ENCODE peak calls at places on chromosomes 7 and 10, in ten cellular contexts. One of them, this sample, is unnamed.

GRCh38 chr10:127919418-127920191 is 12.7 kb downstream of the PTPRE start:
- DNase-seq in right lobe of liver: no peak
- DNase-seq in Daoy: peak
- DNase-seq in stimulated activated CD4-positive, alpha-beta T cell treated with anti-CD3 and anti-CD28 coated beads, TNF-alpha, amount 100 ng/mL, for 1 hour: no peak
- DNase-seq in NCI-H1436 treated with DMSO at 0.1 percent for 48 hours: no peak
- DNase-seq in stimulated activated naive CD8-positive, alpha-beta T cell treated with anti-CD3 and anti-CD28 coated beads, Interleukin-15, Interleukin-2, amounts not matched to agents 100 U/mL and 50 U/mL, for 24 hours: no peak
- DNase-seq in DMS 273 treated with DMSO at 0.1 percent for 48 hours: no peak
- DNase-seq in T-helper 1 cell: no peak
- DNase-seq in fibroblast of the conjunctiva: no peak
- DNase-seq in HuH-7: peak
- DNase-seq in this sample: peak

GRCh38 chr10:113639966-113640365 is 23.9 kb downstream of the NRAP start:
- DNase-seq in HuH-7: no peak
- DNase-seq in T-helper 1 cell: no peak
- DNase-seq in NCI-H1436 treated with DMSO at 0.1 percent for 48 hours: no peak
- DNase-seq in fibroblast of the conjunctiva: no peak
- DNase-seq in right lobe of liver: no peak
- DNase-seq in stimulated activated CD4-positive, alpha-beta T cell treated with anti-CD3 and anti-CD28 coated beads, TNF-alpha, amount 100 ng/mL, for 1 hour: no peak
- DNase-seq in DMS 273 treated with DMSO at 0.1 percent for 48 hours: no peak
- DNase-seq in Daoy: no peak
- DNase-seq in stimulated activated naive CD8-positive, alpha-beta T cell treated with anti-CD3 and anti-CD28 coated beads, Interleukin-15, Interleukin-2, amounts not matched to agents 100 U/mL and 50 U/mL, for 24 hours: no peak
- DNase-seq in this sample: no peak

GRCh38 chr7:122166708-122167107 is 22.7 kb upstream of the AASS start:
- DNase-seq in stimulated activated naive CD8-positive, alpha-beta T cell treated with anti-CD3 and anti-CD28 coated beads, Interleukin-15, Interleukin-2, amounts not matched to agents 100 U/mL and 50 U/mL, for 24 hours: no peak
- DNase-seq in DMS 273 treated with DMSO at 0.1 percent for 48 hours: no peak
- DNase-seq in NCI-H1436 treated with DMSO at 0.1 percent for 48 hours: no peak
- DNase-seq in right lobe of liver: no peak
- DNase-seq in HuH-7: no peak
- DNase-seq in stimulated activated CD4-positive, alpha-beta T cell treated with anti-CD3 and anti-CD28 coated beads, TNF-alpha, amount 100 ng/mL, for 1 hour: no peak
- DNase-seq in T-helper 1 cell: no peak
- DNase-seq in fibroblast of the conjunctiva: no peak
- DNase-seq in Daoy: peak
- DNase-seq in this sample: peak

GRCh38 chr10:4011136-4011812 is 226.3 kb upstream of the KLF6 start:
- DNase-seq in DMS 273 treated with DMSO at 0.1 percent for 48 hours: no peak
- DNase-seq in Daoy: no peak
- DNase-seq in NCI-H1436 treated with DMSO at 0.1 percent for 48 hours: no peak
- DNase-seq in fibroblast of the conjunctiva: no peak
- DNase-seq in T-helper 1 cell: no peak
- DNase-seq in stimulated activated naive CD8-positive, alpha-beta T cell treated with anti-CD3 and anti-CD28 coated beads, Interleukin-15, Interleukin-2, amounts not matched to agents 100 U/mL and 50 U/mL, for 24 hours: no peak
- DNase-seq in HuH-7: no peak
- DNase-seq in right lobe of liver: no peak
- DNase-seq in stimulated activated CD4-positive, alpha-beta T cell treated with anti-CD3 and anti-CD28 coated beads, TNF-alpha, amount 100 ng/mL, for 1 hour: no peak
- DNase-seq in this sample: no peak

GRCh38 chr7:143361552-143362125 is 874 bp downstream of the FAM131B start:
- DNase-seq in HuH-7: no peak
- DNase-seq in T-helper 1 cell: no peak
- DNase-seq in right lobe of liver: no peak
- DNase-seq in NCI-H1436 treated with DMSO at 0.1 percent for 48 hours: no peak
- DNase-seq in stimulated activated naive CD8-positive, alpha-beta T cell treated with anti-CD3 and anti-CD28 coated beads, Interleukin-15, Interleukin-2, amounts not matched to agents 100 U/mL and 50 U/mL, for 24 hours: no peak
- DNase-seq in Daoy: no peak
- DNase-seq in stimulated activated CD4-positive, alpha-beta T cell treated with anti-CD3 and anti-CD28 coated beads, TNF-alpha, amount 100 ng/mL, for 1 hour: no peak
- DNase-seq in fibroblast of the conjunctiva: no peak
- DNase-seq in DMS 273 treated with DMSO at 0.1 percent for 48 hours: no peak
- DNase-seq in this sample: no peak

GRCh38 chr7:40499718-40500117 is 364.9 kb downstream of the SUGCT start:
- DNase-seq in T-helper 1 cell: no peak
- DNase-seq in stimulated activated CD4-positive, alpha-beta T cell treated with anti-CD3 and anti-CD28 coated beads, TNF-alpha, amount 100 ng/mL, for 1 hour: no peak
- DNase-seq in fibroblast of the conjunctiva: no peak
- DNase-seq in Daoy: no peak
- DNase-seq in NCI-H1436 treated with DMSO at 0.1 percent for 48 hours: no peak
- DNase-seq in DMS 273 treated with DMSO at 0.1 percent for 48 hours: no peak
- DNase-seq in HuH-7: no peak
- DNase-seq in stimulated activated naive CD8-positive, alpha-beta T cell treated with anti-CD3 and anti-CD28 coated beads, Interleukin-15, Interleukin-2, amounts not matched to agents 100 U/mL and 50 U/mL, for 24 hours: no peak
- DNase-seq in right lobe of liver: no peak
- DNase-seq in this sample: no peak

GRCh38 chr10:74227697-74228424 is 76.8 kb downstream of the ADK start:
- DNase-seq in right lobe of liver: no peak
- DNase-seq in NCI-H1436 treated with DMSO at 0.1 percent for 48 hours: no peak
- DNase-seq in stimulated activated naive CD8-positive, alpha-beta T cell treated with anti-CD3 and anti-CD28 coated beads, Interleukin-15, Interleukin-2, amounts not matched to agents 100 U/mL and 50 U/mL, for 24 hours: no peak
- DNase-seq in HuH-7: no peak
- DNase-seq in T-helper 1 cell: no peak
- DNase-seq in stimulated activated CD4-positive, alpha-beta T cell treated with anti-CD3 and anti-CD28 coated beads, TNF-alpha, amount 100 ng/mL, for 1 hour: no peak
- DNase-seq in fibroblast of the conjunctiva: no peak
- DNase-seq in DMS 273 treated with DMSO at 0.1 percent for 48 hours: no peak
- DNase-seq in Daoy: peak
- DNase-seq in this sample: no peak

GRCh38 chr7:91473619-91474018 is 209.4 kb downstream of the FZD1 start:
- DNase-seq in stimulated activated CD4-positive, alpha-beta T cell treated with anti-CD3 and anti-CD28 coated beads, TNF-alpha, amount 100 ng/mL, for 1 hour: no peak
- DNase-seq in HuH-7: no peak
- DNase-seq in NCI-H1436 treated with DMSO at 0.1 percent for 48 hours: no peak
- DNase-seq in DMS 273 treated with DMSO at 0.1 percent for 48 hours: no peak
- DNase-seq in right lobe of liver: no peak
- DNase-seq in Daoy: no peak
- DNase-seq in fibroblast of the conjunctiva: no peak
- DNase-seq in stimulated activated naive CD8-positive, alpha-beta T cell treated with anti-CD3 and anti-CD28 coated beads, Interleukin-15, Interleukin-2, amounts not matched to agents 100 U/mL and 50 U/mL, for 24 hours: no peak
- DNase-seq in T-helper 1 cell: no peak
- DNase-seq in this sample: no peak

GRCh38 chr7:5652829-5653228 is 128.6 kb downstream of the RNF216 start:
- DNase-seq in right lobe of liver: no peak
- DNase-seq in HuH-7: no peak
- DNase-seq in T-helper 1 cell: no peak
- DNase-seq in stimulated activated CD4-positive, alpha-beta T cell treated with anti-CD3 and anti-CD28 coated beads, TNF-alpha, amount 100 ng/mL, for 1 hour: no peak
- DNase-seq in stimulated activated naive CD8-positive, alpha-beta T cell treated with anti-CD3 and anti-CD28 coated beads, Interleukin-15, Interleukin-2, amounts not matched to agents 100 U/mL and 50 U/mL, for 24 hours: no peak
- DNase-seq in NCI-H1436 treated with DMSO at 0.1 percent for 48 hours: no peak
- DNase-seq in fibroblast of the conjunctiva: no peak
- DNase-seq in Daoy: no peak
- DNase-seq in DMS 273 treated with DMSO at 0.1 percent for 48 hours: no peak
- DNase-seq in this sample: no peak

GRCh38 chr10:65284495-65285041 is 1641.3 kb upstream of the LRRTM3 start:
- DNase-seq in HuH-7: no peak
- DNase-seq in fibroblast of the conjunctiva: no peak
- DNase-seq in stimulated activated CD4-positive, alpha-beta T cell treated with anti-CD3 and anti-CD28 coated beads, TNF-alpha, amount 100 ng/mL, for 1 hour: no peak
- DNase-seq in right lobe of liver: no peak
- DNase-seq in DMS 273 treated with DMSO at 0.1 percent for 48 hours: no peak
- DNase-seq in NCI-H1436 treated with DMSO at 0.1 percent for 48 hours: no peak
- DNase-seq in T-helper 1 cell: no peak
- DNase-seq in stimulated activated naive CD8-positive, alpha-beta T cell treated with anti-CD3 and anti-CD28 coated beads, Interleukin-15, Interleukin-2, amounts not matched to agents 100 U/mL and 50 U/mL, for 24 hours: no peak
- DNase-seq in Daoy: no peak
- DNase-seq in this sample: no peak

GRCh38 chr7:106076537-106076936 is 35.6 kb downstream of the SYPL1 start:
- DNase-seq in HuH-7: no peak
- DNase-seq in stimulated activated CD4-positive, alpha-beta T cell treated with anti-CD3 and anti-CD28 coated beads, TNF-alpha, amount 100 ng/mL, for 1 hour: no peak
- DNase-seq in DMS 273 treated with DMSO at 0.1 percent for 48 hours: no peak
- DNase-seq in T-helper 1 cell: no peak
- DNase-seq in NCI-H1436 treated with DMSO at 0.1 percent for 48 hours: no peak
- DNase-seq in Daoy: no peak
- DNase-seq in right lobe of liver: no peak
- DNase-seq in fibroblast of the conjunctiva: no peak
- DNase-seq in stimulated activated naive CD8-positive, alpha-beta T cell treated with anti-CD3 and anti-CD28 coated beads, Interleukin-15, Interleukin-2, amounts not matched to agents 100 U/mL and 50 U/mL, for 24 hours: no peak
- DNase-seq in this sample: no peak

GRCh38 chr10:34273340-34273739 is 541.8 kb downstream of the PARD3 start:
- DNase-seq in DMS 273 treated with DMSO at 0.1 percent for 48 hours: no peak
- DNase-seq in fibroblast of the conjunctiva: no peak
- DNase-seq in HuH-7: no peak
- DNase-seq in right lobe of liver: no peak
- DNase-seq in stimulated activated naive CD8-positive, alpha-beta T cell treated with anti-CD3 and anti-CD28 coated beads, Interleukin-15, Interleukin-2, amounts not matched to agents 100 U/mL and 50 U/mL, for 24 hours: no peak
- DNase-seq in stimulated activated CD4-positive, alpha-beta T cell treated with anti-CD3 and anti-CD28 coated beads, TNF-alpha, amount 100 ng/mL, for 1 hour: no peak
- DNase-seq in T-helper 1 cell: no peak
- DNase-seq in NCI-H1436 treated with DMSO at 0.1 percent for 48 hours: no peak
- DNase-seq in Daoy: no peak
- DNase-seq in this sample: no peak